ENCODE peak calls at places on chromosomes 11 and 22, in nine cellular contexts. I is Peyer's patch; C is CD8-positive, alpha-beta T cell; Z is astrocyte of the cerebellum; K is GM12878; J is A549; P is foreskin fibroblast; X is cardiac fibroblast; A is sigmoid colon. O is an unnamed sample.

GRCh38 chr11:97567801-97568200 is 1178.0 kb downstream of the JRKL start:
- DNase-seq in I (no peak), C (no peak), Z (no peak), K (no peak), J (no peak), P (no peak), X (peak), A (no peak), O (no peak)

GRCh38 chr11:63709336-63709735 is 28.0 kb downstream of the RTN3 start:
- DNase-seq in I (no peak), C (no peak), Z (no peak), K (no peak), J (no peak), P (no peak), X (peak), A (no peak), O (no peak)

GRCh38 chr11:35852056-35852455 is 91.8 kb upstream of the LDLRAD3 start:
- DNase-seq in I (no peak), C (no peak), Z (no peak), K (no peak), J (no peak), P (no peak), X (peak), A (peak), O (no peak)

GRCh38 chr11:7495997-7496545 is 10.8 kb downstream of the OLFML1 start:
- DNase-seq in I (peak), C (no peak), Z (no peak), K (peak), J (no peak), P (no peak), X (no peak), A (no peak), O (peak)

GRCh38 chr11:71940561-71941219 is 11.8 kb downstream of the RNF121 start:
- DNase-seq in I (no peak), C (no peak), Z (no peak), K (no peak), J (no peak), P (peak), X (no peak), A (no peak), O (no peak)

GRCh38 chr11:64844330-64845124 is at the start of gene CDC42BPG:
- DNase-seq in I (peak), C (peak), Z (no peak), K (no peak), J (peak), P (peak), X (peak), A (no peak), O (no peak)

GRCh38 chr22:36220457-36220921 is 18.8 kb downstream of the APOL2 start:
- DNase-seq in I (peak), C (no peak), Z (no peak), K (no peak), J (no peak), P (no peak), X (no peak), A (peak), O (no peak)

GRCh38 chr22:41563051-41563711 is 2.4 kb downstream of the CSDC2 start:
- DNase-seq in I (no peak), C (no peak), Z (no peak), K (no peak), J (peak), P (peak), X (peak), A (no peak), O (no peak)

GRCh38 chr11:68053117-68053516 is 14.3 kb downstream of the TCIRG1 start:
- DNase-seq in I (no peak), C (no peak), Z (no peak), K (no peak), J (no peak), P (no peak), X (no peak), A (no peak), O (no peak)

GRCh38 chr11:1202154-1202775 is 20.6 kb upstream of the MUC5B start:
- DNase-seq in I (peak), C (no peak), Z (no peak), K (no peak), J (no peak), P (peak), X (no peak), A (peak), O (no peak)

GRCh38 chr11:110093407-110094297 is 460 bp downstream of the ZC3H12C start:
- DNase-seq in I (peak), C (no peak), Z (peak), K (no peak), J (no peak), P (peak), X (peak), A (peak), O (no peak)

GRCh38 chr11:124717786-124718634 is 21.7 kb upstream of the NRGN start:
- DNase-seq in I (no peak), C (no peak), Z (peak), K (no peak), J (no peak), P (peak), X (peak), A (no peak), O (no peak)

GRCh38 chr22:32352681-32353080 is 5.0 kb upstream of the RFPL3 start:
- DNase-seq in I (no peak), C (no peak), Z (no peak), K (no peak), J (no peak), P (no peak), X (no peak), A (no peak), O (no peak)

GRCh38 chr22:18104566-18104965 is 6.0 kb upstream of the TUBA8 start:
- DNase-seq in I (peak), C (no peak), Z (no peak), K (no peak), J (no peak), P (peak), X (peak), A (no peak), O (no peak)

GRCh38 chr11:116808262-116809175 is 14.6 kb downstream of the APOA4 start:
- DNase-seq in I (peak), C (no peak), Z (no peak), K (no peak), J (no peak), P (peak), X (peak), A (peak), O (no peak)

GRCh38 chr11:43316451-43316850 is 4.7 kb downstream of the API5 start:
- DNase-seq in I (no peak), C (no peak), Z (peak), K (no peak), J (no peak), P (no peak), X (peak), A (no peak), O (no peak)

GRCh38 chr11:74849525-74850391 is 99.1 kb downstream of the XRRA1 start:
- DNase-seq in I (no peak), C (no peak), Z (peak), K (no peak), J (no peak), P (peak), X (peak), A (no peak), O (no peak)

GRCh38 chr22:35150163-35151107 is 84.5 kb downstream of the ISX start:
- DNase-seq in I (peak), C (peak), Z (no peak), K (no peak), J (peak), P (peak), X (peak), A (peak), O (no peak)

GRCh38 chr11:10653242-10653641 is 40.3 kb downstream of the IRAG1 start:
- DNase-seq in I (no peak), C (no peak), Z (no peak), K (no peak), J (no peak), P (no peak), X (no peak), A (no peak), O (no peak)

GRCh38 chr22:40088818-40089217 is 88.9 kb upstream of the TNRC6B start:
- DNase-seq in I (no peak), C (no peak), Z (no peak), K (no peak), J (no peak), P (no peak), X (no peak), A (no peak), O (no peak)

GRCh38 chr11:119479685-119480275 is 56.8 kb upstream of the THY1 start:
- DNase-seq in I (peak), C (no peak), Z (peak), K (no peak), J (peak), P (peak), X (peak), A (no peak), O (no peak)

GRCh38 chr11:117976445-117976844 is 9.7 kb upstream of the IL10RA start:
- DNase-seq in I (no peak), C (no peak), Z (no peak), K (no peak), J (no peak), P (no peak), X (no peak), A (no peak), O (no peak)

GRCh38 chr11:117978982-117979381 is 7.2 kb upstream of the IL10RA start:
- DNase-seq in I (no peak), C (no peak), Z (no peak), K (no peak), J (no peak), P (no peak), X (no peak), A (no peak), O (no peak)

GRCh38 chr11:117980716-117981115 is 5.5 kb upstream of the IL10RA start:
- DNase-seq in I (peak), C (no peak), Z (no peak), K (no peak), J (no peak), P (no peak), X (no peak), A (no peak), O (no peak)

GRCh38 chr11:117980280-117980679 is 5.9 kb upstream of the IL10RA start:
- DNase-seq in I (no peak), C (no peak), Z (no peak), K (no peak), J (no peak), P (no peak), X (no peak), A (no peak), O (no peak)

GRCh38 chr11:117979481-117980211 is 6.5 kb upstream of the IL10RA start:
- DNase-seq in I (peak), C (no peak), Z (no peak), K (peak), J (no peak), P (no peak), X (no peak), A (no peak), O (no peak)
- H3K4me3 ChIP-seq in I (no peak), C (no peak), Z (no peak), K (no peak), J (no peak), P (no peak), X (no peak), A (no peak), O (no peak)

GRCh38 chr11:14308897-14309387 is 50.0 kb downstream of the RRAS2 start:
- DNase-seq in I (no peak), C (no peak), Z (no peak), K (no peak), J (no peak), P (no peak), X (no peak), A (no peak), O (no peak)
- TF ChIP-seq CTCF in I (no peak), C (no peak), Z (no peak), K (no peak), J (no peak), P (no peak), X (no peak), A (no peak), O (no peak)

GRCh38 chr22:30857103-30857502 is 111.5 kb downstream of the MORC2 start:
- DNase-seq in I (peak), C (no peak), Z (no peak), K (no peak), J (no peak), P (no peak), X (no peak), A (no peak), O (no peak)
- H3K4me3 ChIP-seq in I (no peak), C (no peak), Z (no peak), K (no peak), J (no peak), P (no peak), X (no peak), A (no peak), O (no peak)

GRCh38 chr22:19405133-19405532 is 26.4 kb downstream of the HIRA start:
- DNase-seq in I (no peak), C (no peak), Z (no peak), K (no peak), J (no peak), P (no peak), X (no peak), A (no peak), O (no peak)

GRCh38 chr22:19407649-19408606 is 23.6 kb downstream of the HIRA start:
- DNase-seq in I (no peak), C (no peak), Z (no peak), K (no peak), J (no peak), P (peak), X (peak), A (peak), O (no peak)

GRCh38 chr22:19405652-19406051 is 25.9 kb downstream of the HIRA start:
- DNase-seq in I (no peak), C (no peak), Z (no peak), K (no peak), J (no peak), P (no peak), X (no peak), A (no peak), O (no peak)

GRCh38 chr22:19406846-19407245 is 24.7 kb downstream of the HIRA start:
- DNase-seq in I (no peak), C (no peak), Z (no peak), K (no peak), J (no peak), P (no peak), X (no peak), A (no peak), O (no peak)

GRCh38 chr22:19406281-19406811 is 25.2 kb downstream of the HIRA start:
- DNase-seq in I (no peak), C (no peak), Z (no peak), K (no peak), J (no peak), P (no peak), X (no peak), A (no peak), O (no peak)
- TF ChIP-seq CTCF in I (no peak), C (no peak), Z (no peak), K (no peak), J (no peak), P (no peak), X (no peak), A (no peak), O (no peak)

GRCh38 chr11:45806937-45807791 is 2.2 kb downstream of the SLC35C1 start:
- DNase-seq in I (no peak), C (no peak), Z (no peak), K (no peak), J (no peak), P (no peak), X (no peak), A (peak), O (no peak)
- H3K4me3 ChIP-seq in I (peak), C (no peak), Z (peak), K (peak), J (no peak), P (peak), X (peak), A (no peak), O (peak)

O was measured in GM12864.